ENCODE peak calls at places on chromosomes 1 and 21, in ten cellular contexts. I, A, F, X, Q, R, M, G, V and W are unnamed samples.

GRCh38 chr1:33137800-33138199 is 44.0 kb downstream of the TRIM62 start:
- DNase-seq in I (no peak), A (no peak), F (no peak), X (peak; percentile 42), Q (peak; percentile 70), R (no peak), M (peak; percentile 23), G (no peak), V (no peak), W (no peak)

GRCh38 chr1:230103341-230104173 is 36.5 kb downstream of the GALNT2 start:
- DNase-seq in I (no peak), A (no peak), F (no peak), X (no peak), Q (peak; percentile 48), R (no peak), M (no peak), G (no peak), V (no peak), W (peak; percentile 48)

GRCh38 chr1:116711061-116711582 is 43.1 kb upstream of the CD2 start:
- DNase-seq in I (peak; percentile 14), A (no peak), F (no peak), X (no peak), Q (peak; percentile 23), R (no peak), M (no peak), G (no peak), V (no peak), W (no peak)

GRCh38 chr1:164560076-164560475 is 1.1 kb downstream of the PBX1 start:
- DNase-seq in I (no peak), A (no peak), F (no peak), X (no peak), Q (peak; percentile 62), R (peak; percentile 25), M (peak; percentile 21), G (no peak), V (no peak), W (peak; percentile 47)

GRCh38 chr1:19405761-19406481 is 79.4 kb downstream of the CAPZB start:
- DNase-seq in I (no peak), A (no peak), F (no peak), X (peak; percentile 37), Q (no peak), R (no peak), M (no peak), G (no peak), V (no peak), W (no peak)

GRCh38 chr1:23598424-23598823 is 39.1 kb upstream of the ID3 start:
- DNase-seq in I (no peak), A (no peak), F (no peak), X (no peak), Q (no peak), R (no peak), M (no peak), G (no peak), V (no peak), W (no peak)

GRCh38 chr1:204633665-204634064 is 51.9 kb downstream of the LRRN2 start:
- DNase-seq in I (no peak), A (no peak), F (no peak), X (no peak), Q (no peak), R (no peak), M (peak; percentile 26), G (no peak), V (no peak), W (peak; percentile 54)

GRCh38 chr1:14848203-14848602 is 249.7 kb downstream of the KAZN start:
- DNase-seq in I (no peak), A (no peak), F (no peak), X (no peak), Q (no peak), R (no peak), M (no peak), G (no peak), V (no peak), W (no peak)

GRCh38 chr1:164781980-164782379 is 223.0 kb downstream of the PBX1 start:
- DNase-seq in I (no peak), A (no peak), F (no peak), X (no peak), Q (no peak), R (no peak), M (peak; percentile 63), G (no peak), V (no peak), W (no peak)

GRCh38 chr21:38965910-38966504 is 160.3 kb downstream of the ETS2 start:
- DNase-seq in I (no peak), A (no peak), F (no peak), X (no peak), Q (no peak), R (peak; percentile 16), M (peak; percentile 88), G (peak; percentile 80), V (no peak), W (no peak)

GRCh38 chr1:57725318-57725717 is 301.5 kb upstream of the DAB1 start:
- DNase-seq in I (no peak), A (no peak), F (no peak), X (no peak), Q (no peak), R (no peak), M (no peak), G (no peak), V (no peak), W (no peak)

GRCh38 chr1:237249120-237249519 is 207.1 kb downstream of the RYR2 start:
- DNase-seq in I (no peak), A (no peak), F (no peak), X (no peak), Q (no peak), R (no peak), M (no peak), G (no peak), V (no peak), W (no peak)

GRCh38 chr21:45856422-45856821 is 125.1 kb upstream of the COL6A1 start:
- DNase-seq in I (no peak), A (peak; percentile 5), F (no peak), X (no peak), Q (no peak), R (no peak), M (peak; percentile 1), G (no peak), V (no peak), W (no peak)

GRCh38 chr1:188986751-188987417 is 1490.8 kb downstream of the BRINP3 start:
- DNase-seq in I (no peak), A (no peak), F (no peak), X (no peak), Q (no peak), R (no peak), M (no peak), G (no peak), V (no peak), W (no peak)

GRCh38 chr1:67748630-67749029 is 63.6 kb downstream of the GADD45A start:
- DNase-seq in I (no peak), A (no peak), F (peak; percentile 54), X (no peak), Q (peak; percentile 81), R (peak; percentile 36), M (peak; percentile 35), G (no peak), V (no peak), W (peak; percentile 87)

GRCh38 chr1:181743878-181744312 is 260.6 kb downstream of the CACNA1E start:
- DNase-seq in I (no peak), A (peak; percentile 30), F (no peak), X (no peak), Q (no peak), R (peak; percentile 0), M (no peak), G (no peak), V (peak; percentile 43), W (no peak)

GRCh38 chr1:244354810-244355278 is 96.9 kb downstream of the ADSS2 start:
- DNase-seq in I (no peak), A (no peak), F (no peak), X (no peak), Q (no peak), R (no peak), M (no peak), G (no peak), V (no peak), W (no peak)

GRCh38 chr1:20787100-20787774 is at the start of gene HP1BP3:
- DNase-seq in I (peak; percentile 80), A (peak; percentile 77), F (no peak), X (peak; percentile 86), Q (peak; percentile 91), R (peak; percentile 38), M (peak; percentile 84), G (peak; percentile 84), V (peak; percentile 86), W (peak; percentile 67)

GRCh38 chr1:214573386-214574358 is 22.3 kb upstream of the PTPN14 start:
- DNase-seq in I (no peak), A (no peak), F (no peak), X (no peak), Q (no peak), R (no peak), M (no peak), G (no peak), V (no peak), W (no peak)
- H3K4me3 ChIP-seq in I (no peak overlapping the region), A (no peak overlapping the region), F (no peak overlapping the region), X (no peak overlapping the region), Q (no peak overlapping the region), R (no peak overlapping the region), M (no peak overlapping the region), G (no peak overlapping the region), V (peak overlapping the region; percentile 45), W (no peak overlapping the region)

DNA sequence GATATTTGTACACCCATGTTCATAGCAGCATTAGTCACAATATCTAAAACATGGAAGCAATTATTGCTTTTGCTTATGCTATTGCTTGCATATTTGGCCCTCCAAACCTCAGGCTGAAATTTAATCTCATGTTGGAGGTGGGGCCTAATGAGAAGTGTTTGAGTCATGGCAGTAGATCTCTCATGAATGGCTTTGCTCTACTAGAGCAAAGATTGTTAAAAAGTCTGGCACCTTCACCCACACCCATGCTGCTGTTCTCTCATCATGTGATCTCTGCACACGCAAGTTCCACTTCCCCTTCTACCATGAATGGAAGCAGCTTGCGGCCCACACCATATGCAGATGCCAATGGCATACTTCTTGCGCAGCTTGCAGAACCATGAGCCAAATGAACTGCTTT is 15.1 kb upstream of the AHCYL1 start:
- DNase-seq in I (no peak), A (no peak), F (peak; percentile 48), X (no peak), Q (peak; percentile 85), R (peak; percentile 46), M (no peak), G (no peak), V (no peak), W (peak; percentile 78)
- H3K4me3 ChIP-seq in I (no peak overlapping the region), A (no peak overlapping the region), F (no peak overlapping the region), X (no peak overlapping the region), Q (no peak overlapping the region), R (no peak overlapping the region), M (no peak overlapping the region), G (no peak overlapping the region), V (no peak overlapping the region), W (no peak overlapping the region)

DNA sequence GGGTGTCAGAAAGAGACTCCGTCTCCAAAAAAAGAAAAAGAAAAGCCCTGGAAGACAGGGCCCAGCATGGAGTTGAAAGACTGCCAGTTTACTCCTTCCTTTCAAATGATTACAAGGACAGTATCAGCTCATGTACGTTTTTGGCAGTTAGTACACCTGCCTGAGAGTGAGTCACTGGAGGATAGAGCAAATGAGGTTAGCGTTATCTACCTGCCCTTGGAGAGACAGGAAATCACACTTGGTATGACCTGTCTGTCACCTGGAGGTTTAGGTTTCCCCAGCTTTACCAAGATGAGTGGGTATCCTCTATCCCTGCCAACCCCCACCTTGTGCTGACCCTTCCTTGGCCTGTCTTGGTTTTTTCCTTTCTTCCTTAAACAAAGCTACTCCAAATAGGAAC is 96.8 kb upstream of the BMP8A start:
- DNase-seq in I (no peak), A (peak; percentile 57), F (no peak), X (no peak), Q (no peak), R (no peak), M (peak; percentile 45), G (no peak), V (no peak), W (no peak)
- H3K4me3 ChIP-seq in I (no peak overlapping the region), A (no peak overlapping the region), F (no peak overlapping the region), X (no peak overlapping the region), Q (no peak overlapping the region), R (no peak overlapping the region), M (no peak overlapping the region), G (no peak overlapping the region), V (no peak overlapping the region), W (no peak overlapping the region)

GRCh38 chr1:29973406-29973805 is 737.1 kb downstream of the PTPRU start:
- DNase-seq in I (no peak), A (no peak), F (no peak), X (no peak), Q (no peak), R (no peak), M (no peak), G (no peak), V (no peak), W (no peak)
- H3K4me3 ChIP-seq in I (no peak overlapping the region), A (no peak overlapping the region), F (no peak overlapping the region), X (no peak overlapping the region), Q (no peak overlapping the region), R (no peak overlapping the region), M (no peak overlapping the region), G (no peak overlapping the region), V (no peak overlapping the region), W (no peak overlapping the region)